ENCODE peak calls at places on chromosome 17, in nine cellular contexts. One of them, this sample, is unnamed.

GRCh38 chr17:68906638-68907037 is 48.6 kb downstream of the ABCA8 start:
- DNase-seq in nucleus accumbens: no peak
- DNase-seq in PC-3: peak
- DNase-seq in amygdala: no peak
- DNase-seq in RWPE1: no peak
- DNase-seq in GM20000: no peak
- DNase-seq in WTC11: no peak
- DNase-seq in amniotic stem cell: no peak
- DNase-seq in activated T-cell treated with anti-CD3 and anti-CD28 coated beads, Interleukin-2, amount 50 U/mL, for 72 hours: no peak
- DNase-seq in this sample: no peak

GRCh38 chr17:76480676-76481075 is 13.3 kb downstream of the AANAT start:
- DNase-seq in nucleus accumbens: no peak
- DNase-seq in PC-3: no peak
- DNase-seq in WTC11: no peak
- DNase-seq in GM20000: peak
- DNase-seq in amniotic stem cell: no peak
- DNase-seq in RWPE1: no peak
- DNase-seq in activated T-cell treated with anti-CD3 and anti-CD28 coated beads, Interleukin-2, amount 50 U/mL, for 72 hours: no peak
- DNase-seq in amygdala: no peak
- DNase-seq in this sample: no peak

GRCh38 chr17:31488264-31488981 is 96.9 kb downstream of the RAB11FIP4 start:
- DNase-seq in PC-3: peak
- DNase-seq in activated T-cell treated with anti-CD3 and anti-CD28 coated beads, Interleukin-2, amount 50 U/mL, for 72 hours: peak
- DNase-seq in RWPE1: peak
- DNase-seq in GM20000: peak
- DNase-seq in WTC11: peak
- DNase-seq in amniotic stem cell: no peak
- DNase-seq in nucleus accumbens: no peak
- DNase-seq in amygdala: no peak
- DNase-seq in this sample: no peak

GRCh38 chr17:8623591-8623990 is 6.9 kb downstream of the MYH10 start:
- DNase-seq in GM20000: no peak
- DNase-seq in WTC11: no peak
- DNase-seq in activated T-cell treated with anti-CD3 and anti-CD28 coated beads, Interleukin-2, amount 50 U/mL, for 72 hours: no peak
- DNase-seq in amniotic stem cell: no peak
- DNase-seq in RWPE1: no peak
- DNase-seq in PC-3: no peak
- DNase-seq in amygdala: no peak
- DNase-seq in nucleus accumbens: no peak
- DNase-seq in this sample: no peak

GRCh38 chr17:42760652-42761581 is at the start of gene RAMP2:
- DNase-seq in WTC11: peak
- DNase-seq in activated T-cell treated with anti-CD3 and anti-CD28 coated beads, Interleukin-2, amount 50 U/mL, for 72 hours: peak
- DNase-seq in PC-3: no peak
- DNase-seq in amniotic stem cell: no peak
- DNase-seq in amygdala: no peak
- DNase-seq in nucleus accumbens: no peak
- DNase-seq in GM20000: peak
- DNase-seq in RWPE1: no peak
- DNase-seq in this sample: no peak

GRCh38 chr17:44738214-44738906 is 20.4 kb upstream of the ADAM11 start:
- DNase-seq in amniotic stem cell: no peak
- DNase-seq in GM20000: peak
- DNase-seq in nucleus accumbens: no peak
- DNase-seq in WTC11: no peak
- DNase-seq in activated T-cell treated with anti-CD3 and anti-CD28 coated beads, Interleukin-2, amount 50 U/mL, for 72 hours: no peak
- DNase-seq in RWPE1: no peak
- DNase-seq in PC-3: no peak
- DNase-seq in amygdala: no peak
- DNase-seq in this sample: no peak

GRCh38 chr17:44865231-44865660 is 17.6 kb downstream of the HIGD1B start:
- DNase-seq in activated T-cell treated with anti-CD3 and anti-CD28 coated beads, Interleukin-2, amount 50 U/mL, for 72 hours: peak
- DNase-seq in amniotic stem cell: peak
- DNase-seq in RWPE1: peak
- DNase-seq in nucleus accumbens: peak
- DNase-seq in PC-3: peak
- DNase-seq in GM20000: peak
- DNase-seq in amygdala: peak
- DNase-seq in WTC11: peak
- DNase-seq in this sample: peak

GRCh38 chr17:76000016-76000754 is 470 bp upstream of the CDK3 start:
- DNase-seq in amniotic stem cell: no peak
- DNase-seq in RWPE1: no peak
- DNase-seq in amygdala: no peak
- DNase-seq in activated T-cell treated with anti-CD3 and anti-CD28 coated beads, Interleukin-2, amount 50 U/mL, for 72 hours: peak
- DNase-seq in PC-3: peak
- DNase-seq in WTC11: peak
- DNase-seq in GM20000: peak
- DNase-seq in nucleus accumbens: no peak
- DNase-seq in this sample: no peak

GRCh38 chr17:53470626-53471025 is 352.1 kb upstream of the KIF2B start:
- DNase-seq in nucleus accumbens: no peak
- DNase-seq in WTC11: no peak
- DNase-seq in amniotic stem cell: no peak
- DNase-seq in RWPE1: no peak
- DNase-seq in PC-3: no peak
- DNase-seq in GM20000: no peak
- DNase-seq in activated T-cell treated with anti-CD3 and anti-CD28 coated beads, Interleukin-2, amount 50 U/mL, for 72 hours: no peak
- DNase-seq in amygdala: no peak
- DNase-seq in this sample: no peak

GRCh38 chr17:38539386-38539785 is 66.4 kb downstream of the SRCIN1 start:
- DNase-seq in WTC11: no peak
- DNase-seq in nucleus accumbens: no peak
- DNase-seq in amniotic stem cell: no peak
- DNase-seq in PC-3: no peak
- DNase-seq in amygdala: no peak
- DNase-seq in GM20000: no peak
- DNase-seq in RWPE1: no peak
- DNase-seq in activated T-cell treated with anti-CD3 and anti-CD28 coated beads, Interleukin-2, amount 50 U/mL, for 72 hours: no peak
- DNase-seq in this sample: no peak

GRCh38 chr17:43329183-43329582 is 69.6 kb upstream of the ARL4D start:
- DNase-seq in PC-3: no peak
- DNase-seq in WTC11: no peak
- DNase-seq in amygdala: no peak
- DNase-seq in amniotic stem cell: no peak
- DNase-seq in nucleus accumbens: no peak
- DNase-seq in GM20000: no peak
- DNase-seq in RWPE1: no peak
- DNase-seq in activated T-cell treated with anti-CD3 and anti-CD28 coated beads, Interleukin-2, amount 50 U/mL, for 72 hours: no peak
- DNase-seq in this sample: no peak

GRCh38 chr17:74745548-74746177 is 2.8 kb upstream of the NHERF1 start:
- DNase-seq in PC-3: no peak
- DNase-seq in amniotic stem cell: no peak
- DNase-seq in GM20000: no peak
- DNase-seq in RWPE1: no peak
- DNase-seq in nucleus accumbens: no peak
- DNase-seq in activated T-cell treated with anti-CD3 and anti-CD28 coated beads, Interleukin-2, amount 50 U/mL, for 72 hours: no peak
- DNase-seq in amygdala: no peak
- DNase-seq in WTC11: no peak
- DNase-seq in this sample: no peak

GRCh38 chr17:80694085-80694991 is 149.7 kb downstream of the RPTOR start:
- DNase-seq in RWPE1: no peak
- DNase-seq in amniotic stem cell: no peak
- DNase-seq in activated T-cell treated with anti-CD3 and anti-CD28 coated beads, Interleukin-2, amount 50 U/mL, for 72 hours: peak
- DNase-seq in nucleus accumbens: no peak
- DNase-seq in WTC11: no peak
- DNase-seq in amygdala: no peak
- DNase-seq in GM20000: no peak
- DNase-seq in PC-3: no peak
- DNase-seq in this sample: no peak

GRCh38 chr17:77535892-77536291 is 395.1 kb downstream of the SEC14L1 start:
- DNase-seq in PC-3: no peak
- DNase-seq in WTC11: no peak
- DNase-seq in amygdala: no peak
- DNase-seq in nucleus accumbens: no peak
- DNase-seq in activated T-cell treated with anti-CD3 and anti-CD28 coated beads, Interleukin-2, amount 50 U/mL, for 72 hours: no peak
- DNase-seq in RWPE1: no peak
- DNase-seq in GM20000: no peak
- DNase-seq in amniotic stem cell: no peak
- DNase-seq in this sample: no peak

GRCh38 chr17:5864910-5865657 is 205.1 kb upstream of the WSCD1 start:
- DNase-seq in amniotic stem cell: no peak
- DNase-seq in nucleus accumbens: no peak
- DNase-seq in RWPE1: no peak
- DNase-seq in PC-3: no peak
- DNase-seq in GM20000: no peak
- DNase-seq in activated T-cell treated with anti-CD3 and anti-CD28 coated beads, Interleukin-2, amount 50 U/mL, for 72 hours: no peak
- DNase-seq in WTC11: no peak
- DNase-seq in amygdala: no peak
- DNase-seq in this sample: no peak

GRCh38 chr17:31096106-31096436 is 1.3 kb downstream of the NF1 start:
- DNase-seq in activated T-cell treated with anti-CD3 and anti-CD28 coated beads, Interleukin-2, amount 50 U/mL, for 72 hours: no peak
- DNase-seq in GM20000: peak
- DNase-seq in amniotic stem cell: no peak
- DNase-seq in PC-3: peak
- DNase-seq in nucleus accumbens: no peak
- DNase-seq in RWPE1: no peak
- DNase-seq in WTC11: no peak
- DNase-seq in amygdala: no peak
- DNase-seq in this sample: no peak

GRCh38 chr17:54544239-54544638 is 356.4 kb upstream of the TOM1L1 start:
- DNase-seq in RWPE1: no peak
- DNase-seq in amniotic stem cell: no peak
- DNase-seq in activated T-cell treated with anti-CD3 and anti-CD28 coated beads, Interleukin-2, amount 50 U/mL, for 72 hours: no peak
- DNase-seq in WTC11: peak
- DNase-seq in PC-3: no peak
- DNase-seq in amygdala: no peak
- DNase-seq in GM20000: no peak
- DNase-seq in nucleus accumbens: no peak
- DNase-seq in this sample: no peak

GRCh38 chr17:10471853-10472252 is 2.5 kb upstream of the MYH4 start:
- DNase-seq in RWPE1: peak
- DNase-seq in amygdala: no peak
- DNase-seq in WTC11: no peak
- DNase-seq in PC-3: peak
- DNase-seq in nucleus accumbens: no peak
- DNase-seq in amniotic stem cell: no peak
- DNase-seq in GM20000: no peak
- DNase-seq in activated T-cell treated with anti-CD3 and anti-CD28 coated beads, Interleukin-2, amount 50 U/mL, for 72 hours: no peak
- DNase-seq in this sample: no peak

GRCh38 chr17:3944485-3945388 is 19.5 kb downstream of the ATP2A3 start:
- DNase-seq in PC-3: no peak
- DNase-seq in activated T-cell treated with anti-CD3 and anti-CD28 coated beads, Interleukin-2, amount 50 U/mL, for 72 hours: peak
- DNase-seq in WTC11: peak
- DNase-seq in amniotic stem cell: no peak
- DNase-seq in nucleus accumbens: no peak
- DNase-seq in GM20000: peak
- DNase-seq in amygdala: no peak
- DNase-seq in RWPE1: peak
- DNase-seq in this sample: peak

GRCh38 chr17:19316756-19317358 is 45.7 kb downstream of the B9D1 start:
- DNase-seq in PC-3: no peak
- DNase-seq in amygdala: no peak
- DNase-seq in nucleus accumbens: no peak
- DNase-seq in GM20000: no peak
- DNase-seq in RWPE1: no peak
- DNase-seq in WTC11: no peak
- DNase-seq in activated T-cell treated with anti-CD3 and anti-CD28 coated beads, Interleukin-2, amount 50 U/mL, for 72 hours: no peak
- DNase-seq in amniotic stem cell: no peak
- DNase-seq in this sample: no peak

GRCh38 chr17:2398655-2399571 is 1.9 kb downstream of the MNT start:
- DNase-seq in PC-3: peak
- DNase-seq in RWPE1: peak
- DNase-seq in amniotic stem cell: peak
- DNase-seq in amygdala: peak
- DNase-seq in nucleus accumbens: no peak
- DNase-seq in GM20000: peak
- DNase-seq in activated T-cell treated with anti-CD3 and anti-CD28 coated beads, Interleukin-2, amount 50 U/mL, for 72 hours: peak
- DNase-seq in WTC11: peak
- DNase-seq in this sample: no peak

GRCh38 chr17:34171245-34171818 is 83.8 kb upstream of the CCL2 start:
- DNase-seq in GM20000: peak
- DNase-seq in amniotic stem cell: peak
- DNase-seq in RWPE1: peak
- DNase-seq in WTC11: peak
- DNase-seq in nucleus accumbens: no peak
- DNase-seq in amygdala: no peak
- DNase-seq in PC-3: peak
- DNase-seq in activated T-cell treated with anti-CD3 and anti-CD28 coated beads, Interleukin-2, amount 50 U/mL, for 72 hours: peak
- DNase-seq in this sample: no peak